ENCODE peak calls at places on chromosomes 5 and 9, in eight cellular contexts. J is CD8-positive, alpha-beta T cell; A is PC-3; N is AG04450; C is neural progenitor cell; G is WERI-Rb-1; Q is GM23338; R is breast epithelium. U is an unnamed sample.

GRCh38 chr5:58922392-58923171 is 339.7 kb downstream of the RAB3C start:
- DNase-seq in J (no peak), A (peak), N (no peak), C (no peak), G (no peak), Q (no peak), R (peak), U (peak)

GRCh38 chr9:99118782-99119466 is 14.0 kb downstream of the TGFBR1 start:
- DNase-seq in J (peak), A (no peak), N (no peak), C (no peak), G (no peak), Q (no peak), R (no peak), U (no peak)

GRCh38 chr5:93381057-93381456 is 200.0 kb downstream of the NR2F1-AS1 start:
- DNase-seq in J (no peak), A (peak), N (no peak), C (no peak), G (no peak), Q (no peak), R (no peak), U (no peak)

GRCh38 chr5:858726-859125 is 7.9 kb upstream of the ZDHHC11 start:
- DNase-seq in J (no peak), A (no peak), N (no peak), C (no peak), G (no peak), Q (no peak), R (no peak), U (no peak)

GRCh38 chr5:56961746-56962145 is 9.8 kb upstream of the MIER3 start:
- DNase-seq in J (no peak), A (no peak), N (no peak), C (no peak), G (peak), Q (no peak), R (no peak), U (no peak)

GRCh38 chr9:134189475-134190231 is 25.3 kb upstream of the RNU6ATAC start:
- DNase-seq in J (no peak), A (no peak), N (no peak), C (no peak), G (peak), Q (no peak), R (no peak), U (peak)

GRCh38 chr5:133427121-133427777 is 185.1 kb downstream of the FSTL4 start:
- DNase-seq in J (no peak), A (no peak), N (no peak), C (no peak), G (no peak), Q (no peak), R (no peak), U (peak)

GRCh38 chr9:109013678-109014145 is 413 bp upstream of the CTNNAL1 start:
- DNase-seq in J (no peak), A (no peak), N (no peak), C (no peak), G (no peak), Q (no peak), R (no peak), U (no peak)

GRCh38 chr5:176402684-176403083 is 13.7 kb downstream of the CLTB start:
- DNase-seq in J (no peak), A (no peak), N (no peak), C (no peak), G (no peak), Q (no peak), R (no peak), U (no peak)

GRCh38 chr5:53944981-53945380 is 365.4 kb downstream of the ARL15 start:
- DNase-seq in J (no peak), A (no peak), N (no peak), C (no peak), G (no peak), Q (no peak), R (no peak), U (no peak)

GRCh38 chr5:172496671-172497371 is 42.5 kb upstream of the SH3PXD2B start:
- DNase-seq in J (peak), A (no peak), N (no peak), C (no peak), G (no peak), Q (no peak), R (no peak), U (peak)

GRCh38 chr5:132655821-132656773 is 1.9 kb upstream of the IL13 start:
- DNase-seq in J (no peak), A (no peak), N (no peak), C (peak), G (peak), Q (peak), R (no peak), U (peak)

GRCh38 chr9:95508242-95508967 is 8.4 kb downstream of the PTCH1 start:
- DNase-seq in J (no peak), A (no peak), N (no peak), C (peak), G (no peak), Q (no peak), R (no peak), U (peak)

GRCh38 chr9:21078702-21079101 is 960 bp upstream of the IFNB1 start:
- DNase-seq in J (no peak), A (peak), N (no peak), C (no peak), G (no peak), Q (peak), R (no peak), U (no peak)

GRCh38 chr9:135788576-135789300 is 86.8 kb downstream of the KCNT1 start:
- DNase-seq in J (no peak), A (no peak), N (no peak), C (no peak), G (no peak), Q (no peak), R (no peak), U (no peak)

GRCh38 chr9:16213781-16214515 is 656.5 kb downstream of the BNC2 start:
- DNase-seq in J (no peak), A (peak), N (peak), C (no peak), G (no peak), Q (no peak), R (peak), U (peak)

GRCh38 chr9:137113385-137114159 is 961 bp downstream of the DPP7 start:
- DNase-seq in J (no peak), A (no peak), N (no peak), C (no peak), G (no peak), Q (peak), R (no peak), U (no peak)

GRCh38 chr5:67243349-67243748 is 46.8 kb upstream of the CD180 start:
- DNase-seq in J (no peak), A (no peak), N (no peak), C (no peak), G (no peak), Q (no peak), R (no peak), U (no peak)

GRCh38 chr9:127049044-127049443 is 73.4 kb downstream of the ANGPTL2 start:
- DNase-seq in J (no peak), A (peak), N (peak), C (no peak), G (no peak), Q (no peak), R (peak), U (peak)

GRCh38 chr5:169811023-169811422 is 169.3 kb downstream of the INSYN2B start:
- DNase-seq in J (no peak), A (no peak), N (no peak), C (peak), G (no peak), Q (no peak), R (no peak), U (no peak)

GRCh38 chr5:1514027-1514818 is 9.5 kb downstream of the LPCAT1 start:
- DNase-seq in J (no peak), A (no peak), N (no peak), C (peak), G (peak), Q (peak), R (no peak), U (peak)

GRCh38 chr5:169527863-169528262 is 55.7 kb upstream of the SPDL1 start:
- DNase-seq in J (no peak), A (no peak), N (no peak), C (no peak), G (no peak), Q (no peak), R (no peak), U (no peak)

GRCh38 chr9:88689509-88689908 is 154.5 kb downstream of the NXNL2 start:
- DNase-seq in J (no peak), A (no peak), N (no peak), C (no peak), G (no peak), Q (no peak), R (no peak), U (no peak)

GRCh38 chr5:113027015-113027414 is 50.4 kb downstream of the DCP2 start:
- DNase-seq in J (no peak), A (no peak), N (no peak), C (no peak), G (no peak), Q (no peak), R (no peak), U (no peak)

GRCh38 chr9:96173640-96174039 is 128.3 kb downstream of the HSD17B3 start:
- DNase-seq in J (no peak), A (no peak), N (no peak), C (no peak), G (no peak), Q (no peak), R (no peak), U (no peak)

GRCh38 chr5:38921174-38921573 is 75.4 kb downstream of the OSMR start:
- DNase-seq in J (no peak), A (peak), N (no peak), C (peak), G (no peak), Q (peak), R (no peak), U (no peak)

GRCh38 chr5:90221947-90222346 is 187.6 kb downstream of the CETN3 start:
- DNase-seq in J (no peak), A (peak), N (no peak), C (no peak), G (no peak), Q (no peak), R (no peak), U (no peak)

GRCh38 chr5:6453937-6454560 is 5.4 kb downstream of the UBE2QL1 start:
- DNase-seq in J (no peak), A (no peak), N (no peak), C (no peak), G (peak), Q (no peak), R (no peak), U (no peak)

GRCh38 chr5:171979606-171980005 is 26.8 kb downstream of the FBXW11 start:
- DNase-seq in J (no peak), A (no peak), N (no peak), C (no peak), G (no peak), Q (no peak), R (no peak), U (no peak)

GRCh38 chr5:96687812-96688453 is 25.8 kb downstream of the CAST start:
- DNase-seq in J (no peak), A (peak), N (no peak), C (peak), G (no peak), Q (peak), R (no peak), U (no peak)

GRCh38 chr9:5499889-5500398 is 10.4 kb upstream of the PDCD1LG2 start:
- DNase-seq in J (no peak), A (peak), N (no peak), C (no peak), G (no peak), Q (no peak), R (no peak), U (peak)

GRCh38 chr5:131218392-131218791 is 45.5 kb upstream of the CDC42SE2 start:
- DNase-seq in J (no peak), A (peak), N (peak), C (no peak), G (no peak), Q (no peak), R (no peak), U (no peak)

GRCh38 chr5:65332591-65332990 is 149.1 kb downstream of the ADAMTS6 start:
- DNase-seq in J (no peak), A (no peak), N (no peak), C (peak), G (no peak), Q (no peak), R (no peak), U (no peak)

GRCh38 chr5:4099401-4099800 is 503.8 kb downstream of the IRX1 start:
- DNase-seq in J (no peak), A (no peak), N (no peak), C (no peak), G (no peak), Q (no peak), R (no peak), U (no peak)

GRCh38 chr5:150289551-150290390 is at the start of gene CAMK2A:
- DNase-seq in J (no peak), A (no peak), N (no peak), C (peak), G (no peak), Q (peak), R (no peak), U (no peak)

GRCh38 chr9:15333376-15333881 is 26.4 kb upstream of the TTC39B start:
- DNase-seq in J (no peak), A (no peak), N (no peak), C (no peak), G (no peak), Q (no peak), R (no peak), U (no peak)

GRCh38 chr5:142827934-142828576 is 57.9 kb downstream of the ARHGAP26 start:
- DNase-seq in J (no peak), A (peak), N (no peak), C (no peak), G (no peak), Q (no peak), R (no peak), U (no peak)
- H3K27ac ChIP-seq in J (no peak), A (peak), N (no peak), C (no peak), G (no peak), Q (no peak), R (peak), U (no peak)

GRCh38 chr5:115751176-115751575 is 65.3 kb downstream of the CDO1 start:
- DNase-seq in J (no peak), A (no peak), N (no peak), C (peak), G (no peak), Q (peak), R (no peak), U (no peak)
- H3K4me3 ChIP-seq in J (no peak), A (no peak), N (no peak), C (no peak), G (no peak), Q (no peak), R (no peak), U (no peak)

DNA sequence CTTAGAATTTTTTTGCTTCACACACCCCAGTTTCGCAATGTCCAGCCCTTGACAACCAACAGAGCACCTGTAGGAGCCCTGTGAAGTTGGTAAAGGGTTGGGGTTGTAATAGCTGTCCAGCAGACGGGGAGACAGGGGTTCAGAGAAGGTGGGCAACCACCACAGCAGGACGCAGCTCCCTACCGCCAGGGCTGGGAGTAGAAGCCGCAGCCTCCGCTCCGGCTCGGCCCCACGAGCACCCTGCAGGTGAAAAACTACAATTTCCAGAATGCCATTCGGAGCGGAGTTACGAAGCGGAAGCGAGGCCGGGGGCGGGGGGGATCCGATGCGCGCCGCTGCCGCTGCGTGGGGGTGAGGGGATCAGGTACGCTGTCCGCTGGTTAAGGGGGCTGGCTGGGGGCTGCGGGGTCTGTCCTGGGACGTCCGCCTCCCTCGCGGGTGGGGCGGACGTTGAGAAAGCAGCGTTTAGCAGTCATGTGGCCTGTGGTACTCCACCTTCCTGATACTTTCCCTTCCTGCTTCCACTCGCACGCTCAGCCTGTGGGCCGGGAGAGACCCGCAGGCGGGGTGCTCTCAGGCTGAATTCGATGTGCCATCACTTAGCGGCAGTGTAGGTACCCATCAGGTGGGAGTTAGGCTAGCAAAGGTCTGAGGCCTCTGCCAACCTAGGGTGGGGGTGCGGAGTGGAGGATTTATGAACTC is at the start of gene TRMT10B:
- DNase-seq in J (peak), A (peak), N (peak), C (peak), G (peak), Q (peak), R (peak), U (peak)
- TF ChIP-seq CTCF in J (no peak), A (no peak), N (peak), C (no peak), G (no peak), Q (no peak), R (no peak), U (no peak)

DNA sequence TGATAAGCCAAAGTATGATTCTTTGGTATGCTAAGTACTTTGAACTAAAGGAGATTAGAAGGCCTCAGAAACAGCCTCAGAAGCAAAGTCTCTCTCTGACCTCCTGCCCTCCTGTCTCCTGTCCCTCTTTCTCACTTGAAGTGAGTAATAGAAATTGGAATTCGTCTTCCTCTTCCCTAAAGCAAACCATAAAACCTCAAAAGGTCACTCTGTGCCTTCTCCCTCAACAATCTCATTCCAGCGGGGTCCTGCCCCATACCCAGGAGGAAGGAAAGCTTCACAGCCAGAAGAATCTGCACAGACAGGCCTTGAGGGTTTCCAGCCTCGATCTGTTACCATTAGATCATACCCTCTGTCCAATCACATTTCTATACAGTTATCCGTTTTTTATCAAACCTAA is 87.8 kb downstream of the HAPLN1 start:
- DNase-seq in J (no peak), A (peak), N (peak), C (no peak), G (no peak), Q (no peak), R (no peak), U (no peak)
- H3K27ac ChIP-seq in J (no peak), A (no peak), N (no peak), C (no peak), G (no peak), Q (no peak), R (no peak), U (no peak)

DNA sequence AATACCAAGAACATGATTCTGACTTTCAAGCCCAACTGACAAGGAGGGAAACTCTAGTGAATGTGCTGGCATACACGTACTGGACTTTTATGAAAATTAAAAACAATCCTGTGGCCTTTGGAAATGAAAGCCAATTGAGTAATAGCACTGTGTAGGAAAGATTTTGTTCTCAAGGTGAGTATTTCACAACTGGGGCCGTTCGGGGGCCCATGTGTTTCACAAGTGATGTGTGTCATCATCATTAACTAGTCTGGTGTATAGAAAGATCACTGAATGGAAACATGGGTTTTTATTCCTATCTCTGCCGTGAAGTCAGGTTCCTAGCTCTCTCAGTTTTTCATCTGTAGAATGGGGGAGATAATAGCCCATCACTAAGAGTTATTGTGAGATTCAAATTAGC is 605.0 kb upstream of the CLINT1 start:
- DNase-seq in J (no peak), A (no peak), N (no peak), C (no peak), G (no peak), Q (no peak), R (peak), U (peak)
- H3K4me3 ChIP-seq in J (no peak), A (no peak), N (no peak), C (no peak), G (no peak), Q (no peak), R (no peak), U (no peak)

GRCh38 chr9:129359871-129360536 is 181.9 kb upstream of the IER5L start:
- DNase-seq in J (no peak), A (no peak), N (no peak), C (no peak), G (peak), Q (no peak), R (no peak), U (no peak)

GRCh38 chr9:129363216-129363873 is 185.3 kb upstream of the IER5L start:
- DNase-seq in J (no peak), A (no peak), N (no peak), C (no peak), G (peak), Q (no peak), R (no peak), U (no peak)

GRCh38 chr9:129365196-129365595 is 187.1 kb upstream of the IER5L start:
- DNase-seq in J (no peak), A (no peak), N (no peak), C (no peak), G (no peak), Q (no peak), R (no peak), U (no peak)

GRCh38 chr9:129361196-129361595 is 183.1 kb upstream of the IER5L start:
- DNase-seq in J (no peak), A (no peak), N (no peak), C (no peak), G (no peak), Q (no peak), R (no peak), U (no peak)

GRCh38 chr9:129362287-129363098 is 184.4 kb upstream of the IER5L start:
- DNase-seq in J (no peak), A (peak), N (no peak), C (no peak), G (peak), Q (no peak), R (peak), U (no peak)
- TF ChIP-seq CTCF in J (no peak), A (peak), N (no peak), C (peak), G (peak), Q (no peak), R (no peak), U (no peak)

GRCh38 chr9:7906783-7907182 is 107.2 kb upstream of the DMAC1 start:
- DNase-seq in J (no peak), A (no peak), N (no peak), C (no peak), G (no peak), Q (no peak), R (no peak), U (no peak)

GRCh38 chr9:7912037-7912535 is 112.5 kb upstream of the DMAC1 start:
- DNase-seq in J (no peak), A (no peak), N (no peak), C (no peak), G (no peak), Q (no peak), R (no peak), U (no peak)

GRCh38 chr9:7907636-7908195 is 108.1 kb upstream of the DMAC1 start:
- DNase-seq in J (no peak), A (no peak), N (no peak), C (no peak), G (no peak), Q (no peak), R (no peak), U (no peak)

GRCh38 chr9:7909537-7909936 is 110.0 kb upstream of the DMAC1 start:
- DNase-seq in J (no peak), A (no peak), N (no peak), C (no peak), G (no peak), Q (no peak), R (no peak), U (no peak)

DNA sequence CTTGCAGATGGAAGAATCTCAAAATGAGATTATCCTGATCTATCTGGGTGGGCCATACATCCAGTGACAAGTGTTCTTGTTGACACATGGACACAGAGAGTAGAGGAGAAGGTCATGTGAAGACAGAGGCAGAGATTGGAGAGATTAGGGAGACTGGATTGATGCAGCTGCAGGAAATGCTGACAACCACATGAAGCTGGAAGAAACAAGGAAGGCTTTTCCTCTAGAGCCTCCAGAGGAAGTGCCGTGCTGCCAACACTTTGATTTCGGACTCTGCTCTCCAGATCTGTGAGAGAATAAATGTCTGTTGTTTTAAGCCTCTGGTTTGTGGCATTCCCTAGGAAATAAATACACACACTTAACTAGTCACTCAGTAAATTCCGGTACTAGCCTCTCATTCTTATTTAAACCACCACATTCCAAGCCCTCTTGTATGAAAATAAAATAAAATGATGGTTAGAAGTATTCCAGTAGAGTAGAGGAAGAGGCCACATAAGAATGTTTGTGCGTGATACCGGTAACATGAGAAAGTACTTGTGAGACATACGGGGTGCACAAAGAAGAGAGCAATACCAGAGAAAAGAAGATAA is 110.9 kb upstream of the DMAC1 start:
- DNase-seq in J (no peak), A (no peak), N (no peak), C (no peak), G (no peak), Q (peak), R (no peak), U (no peak)
- H3K27ac ChIP-seq in J (no peak), A (no peak), N (no peak), C (no peak), G (no peak), Q (no peak), R (no peak), U (no peak)